ENCODE peak calls at places on chromosomes 2 and 18, in four cellular contexts. H, T, K and Z are unnamed samples. For H3K4me1, the result is how much of the 10 kb centered on the place peaks cover.

GRCh38 chr18:45119888-45120287 is 439.2 kb downstream of the SETBP1 start:
- DNase-seq in H (no peak), K (no peak), T (no peak), Z (peak)

GRCh38 chr18:8749492-8749891 is 44.1 kb downstream of the MTCL1 start:
- DNase-seq in H (no peak), T (no peak), K (no peak), Z (no peak)

GRCh38 chr18:72830109-72830508 is 37.7 kb downstream of the NETO1 start:
- DNase-seq in H (no peak), K (no peak), T (no peak), Z (peak)

GRCh38 chr2:219525533-219526232 is 11.4 kb downstream of the ASIC4 start:
- DNase-seq in H (no peak), T (no peak), K (peak), Z (no peak)

GRCh38 chr2:84905181-84906107 is at the start of gene TMSB10:
- DNase-seq in T (peak), K (peak), H (no peak), Z (peak)

GRCh38 chr2:236985940-236986339 is 99.7 kb upstream of the COPS8 start:
- DNase-seq in T (no peak), H (no peak), K (no peak), Z (no peak)

GRCh38 chr2:158056875-158057274 is 44.8 kb upstream of the UPP2 start:
- DNase-seq in T (no peak), K (no peak), H (no peak), Z (no peak)

GRCh38 chr18:8242306-8242705 is 366.9 kb upstream of the RAB12 start:
- DNase-seq in T (no peak), K (no peak), H (no peak), Z (no peak)

GRCh38 chr2:35846-36245 is 10.5 kb downstream of the FAM110C start:
- DNase-seq in T (no peak), H (no peak), K (no peak), Z (peak)

DNA sequence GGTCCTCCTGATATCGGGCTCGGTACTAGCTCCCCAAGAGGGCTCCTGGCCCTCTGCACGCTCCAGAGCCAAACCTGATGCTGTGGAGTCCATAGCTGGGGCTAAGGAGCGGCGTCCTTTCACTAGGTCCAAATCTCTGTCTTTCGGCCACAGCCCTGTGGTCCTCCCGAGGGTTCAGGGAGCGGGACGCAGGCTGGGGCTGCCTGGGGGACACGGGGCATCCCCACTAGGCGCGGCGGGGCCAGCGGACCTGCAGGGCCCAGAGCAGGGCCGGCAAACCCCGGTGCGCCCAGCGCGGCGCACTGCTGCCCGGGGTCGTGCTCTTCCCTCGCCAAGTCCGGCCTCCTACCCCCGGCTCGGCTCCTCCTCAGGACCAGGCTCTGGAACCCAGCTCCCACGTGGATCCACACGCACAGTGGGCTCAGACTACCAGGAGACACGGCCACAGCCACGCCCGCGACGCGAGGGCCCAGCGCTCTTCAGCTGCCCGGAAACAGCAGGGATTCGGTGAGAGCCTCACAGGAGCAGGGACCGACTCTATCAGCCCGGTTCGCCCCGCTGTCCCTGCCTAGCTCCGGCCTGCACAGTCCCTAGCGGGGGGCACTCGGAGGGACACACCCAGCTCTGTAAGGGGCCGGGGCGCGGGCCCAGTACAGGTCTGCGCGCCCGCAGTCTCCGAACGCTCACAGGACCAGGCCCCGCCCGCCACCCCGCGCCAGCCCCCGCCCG is 593 bp downstream of the ZNF514 start:
- DNase-seq in T (peak), K (peak), H (no peak), Z (peak)
- TF ChIP-seq POLR2A in T (peak), K (no peak), H (no peak), Z (peak)

GRCh38 chr2:241561811-241562210 is 3.3 kb downstream of the BOK start:
- DNase-seq in H (no peak), K (no peak), T (peak), Z (peak)
- H3K4me1 ChIP-seq in H (under half), K (under half), T (under half), Z (under half)

GRCh38 chr18:40938615-40939014 is 1016.4 kb upstream of the PIK3C3 start:
- DNase-seq in K (no peak), H (no peak), T (no peak), Z (no peak)

GRCh38 chr18:40932862-40933261 is 1022.2 kb upstream of the PIK3C3 start:
- DNase-seq in K (no peak), H (no peak), T (no peak), Z (no peak)

GRCh38 chr18:40939636-40940035 is 1015.4 kb upstream of the PIK3C3 start:
- DNase-seq in H (no peak), T (no peak), K (no peak), Z (no peak)

GRCh38 chr18:40937386-40937785 is 1017.6 kb upstream of the PIK3C3 start:
- DNase-seq in H (no peak), T (no peak), K (no peak), Z (no peak)

DNA sequence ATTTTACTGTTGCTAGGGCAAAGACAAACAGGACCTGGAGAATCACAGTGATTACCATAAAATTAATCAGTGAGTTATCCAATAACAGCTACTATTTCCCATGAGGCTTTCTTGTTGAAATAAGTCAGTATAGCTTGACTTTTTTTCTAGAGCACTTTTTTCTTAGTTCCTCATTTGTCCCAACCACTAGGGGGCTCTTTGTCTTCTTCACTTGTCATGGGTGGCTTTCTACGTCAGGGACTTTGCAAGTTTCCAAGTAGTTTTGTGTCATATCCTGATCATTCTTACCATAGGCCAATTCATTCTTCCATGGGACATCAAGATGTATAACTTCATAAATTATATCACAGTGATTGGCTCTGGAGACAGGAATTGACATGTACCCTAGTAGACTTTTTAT is 1019.6 kb upstream of the PIK3C3 start:
- DNase-seq in K (peak), H (no peak), T (no peak), Z (no peak)
- TF ChIP-seq CTCF in K (no peak), H (no peak), T (peak), Z (no peak)

DNA sequence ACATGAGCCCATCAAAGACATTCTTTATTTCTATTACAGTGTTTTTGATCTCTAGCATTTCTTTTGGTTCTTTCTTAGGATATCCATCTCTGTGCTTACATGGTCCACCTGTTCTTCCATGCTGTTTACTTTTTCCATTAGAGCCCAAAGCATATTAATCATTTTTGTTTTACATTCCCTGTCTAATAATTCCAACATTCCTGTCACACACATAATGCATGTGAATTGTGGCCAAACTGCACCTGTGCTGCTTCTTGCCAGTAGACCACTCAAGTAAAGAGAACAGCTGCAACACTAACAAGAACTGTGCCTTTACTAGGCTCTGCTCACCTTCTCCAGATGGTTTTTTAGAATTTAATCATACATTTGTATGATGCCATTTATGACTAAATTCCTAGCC is 103.0 kb downstream of the PTH2R start:
- DNase-seq in T (no peak), K (no peak), H (no peak), Z (no peak)
- TF ChIP-seq POLR2A in T (no peak), K (no peak), H (no peak), Z (no peak)